ENCODE peak calls at places on chromosomes 3 and 15, in five cellular contexts. Y is tibial nerve, F is uterus, G is A549, R is H1. C is an unnamed sample. For H3K4me1, the result is how much of the 10 kb centered on the place peaks cover.

GRCh38 chr3:56938545-56938944 is 121.9 kb upstream of the SPATA12 start:
- DNase-seq in Y (no peak), F (no peak), G (no peak), R (no peak), C (no peak)

GRCh38 chr15:101063212-101063611 is 144.1 kb downstream of the LRRK1 start:
- DNase-seq in Y (no peak), F (no peak), G (no peak), R (no peak), C (no peak)

GRCh38 chr3:136862611-136862951 is 573 bp downstream of the NCK1 start:
- DNase-seq in Y (peak), F (peak), G (peak), R (no peak), C (peak)

GRCh38 chr15:25682349-25682748 is 180.8 kb downstream of the ATP10A start:
- DNase-seq in Y (peak), F (peak), G (no peak), R (no peak), C (peak)

GRCh38 chr15:85726446-85726845 is 68.3 kb downstream of the KLHL25 start:
- DNase-seq in Y (no peak), F (no peak), G (no peak), R (no peak), C (no peak)

GRCh38 chr3:50146316-50146901 is 8.7 kb upstream of the SEMA3F start:
- DNase-seq in Y (no peak), F (no peak), G (no peak), R (no peak), C (no peak)

GRCh38 chr3:120227710-120228347 is 57.2 kb downstream of the GPR156 start:
- DNase-seq in Y (no peak), F (no peak), G (no peak), R (no peak), C (no peak)

GRCh38 chr3:58495101-58495500 is 3.2 kb downstream of the KCTD6 start:
- DNase-seq in Y (no peak), F (no peak), G (no peak), R (no peak), C (no peak)

GRCh38 chr3:54202029-54202428 is 79.7 kb downstream of the CACNA2D3 start:
- DNase-seq in Y (no peak), F (no peak), G (no peak), R (no peak), C (no peak)

GRCh38 chr15:61974118-61974517 is 86.1 kb downstream of the VPS13C start:
- DNase-seq in Y (no peak), F (no peak), G (no peak), R (no peak), C (no peak)

GRCh38 chr3:44042772-44043171 is 198.9 kb upstream of the TOPAZ1 start:
- DNase-seq in Y (no peak), F (no peak), G (no peak), R (no peak), C (no peak)

GRCh38 chr3:126293370-126294082 is 63.7 kb downstream of the KLF15 start:
- DNase-seq in Y (no peak), F (no peak), G (no peak), R (no peak), C (no peak)

GRCh38 chr15:76470691-76471090 is 134.1 kb downstream of the ISL2 start:
- DNase-seq in Y (no peak), F (no peak), G (no peak), R (no peak), C (no peak)

GRCh38 chr3:152257246-152258074 is 11.3 kb upstream of the MBNL1 start:
- DNase-seq in Y (no peak), F (no peak), G (no peak), R (no peak), C (no peak)

GRCh38 chr15:48394172-48394571 is 62.9 kb downstream of the DUT start:
- DNase-seq in Y (no peak), F (no peak), G (no peak), R (no peak), C (no peak)

GRCh38 chr3:97940034-97940433 is 32.2 kb downstream of the RIOX2 start:
- DNase-seq in Y (no peak), F (no peak), G (no peak), R (no peak), C (no peak)

GRCh38 chr3:65083240-65083639 is 395.4 kb upstream of the ADAMTS9 start:
- DNase-seq in Y (no peak), F (no peak), G (no peak), R (no peak), C (no peak)

GRCh38 chr3:17830786-17831185 is 88.4 kb upstream of the TBC1D5 start:
- DNase-seq in Y (no peak), F (no peak), G (no peak), R (no peak), C (no peak)

DNA sequence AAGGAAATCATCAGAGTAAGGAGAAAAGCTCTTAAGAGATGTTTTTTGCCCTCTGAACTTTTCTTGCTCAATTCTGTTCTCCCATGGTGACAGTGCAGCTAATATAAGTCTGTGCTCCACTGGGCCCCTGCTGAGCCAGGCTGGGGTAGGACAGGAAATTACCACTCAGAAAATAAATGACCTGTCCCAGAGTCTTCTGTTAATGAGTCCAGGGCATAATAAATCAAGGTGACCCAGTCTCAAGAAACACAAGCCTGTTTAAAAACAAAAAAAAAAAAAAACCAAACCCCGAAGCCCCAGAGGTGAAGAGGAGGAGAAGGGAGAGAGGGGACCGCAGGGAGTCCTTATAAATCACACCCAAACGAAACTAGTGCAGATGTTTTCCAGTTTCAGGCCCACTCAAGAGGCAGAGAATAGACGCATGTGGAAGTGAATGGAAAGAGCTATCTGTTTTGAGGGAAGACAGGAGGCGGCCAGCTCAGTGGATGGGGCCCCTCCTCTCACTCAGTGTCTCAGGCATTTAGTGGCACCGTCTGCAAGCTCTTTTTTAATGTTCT is 59.8 kb upstream of the BOC start:
- DNase-seq in Y (no peak), F (peak), G (no peak), R (no peak), C (peak)
- H3K27ac ChIP-seq in Y (peak), F (peak), G (no peak), R (no peak), C (peak)

GRCh38 chr3:115787818-115788217 is 164.5 kb downstream of the GAP43 start:
- DNase-seq in Y (no peak), F (no peak), G (no peak), R (no peak), C (no peak)

GRCh38 chr3:115788921-115789470 is 165.7 kb downstream of the GAP43 start:
- DNase-seq in Y (no peak), F (no peak), G (peak), R (no peak), C (no peak)

GRCh38 chr3:115789480-115789879 is 166.2 kb downstream of the GAP43 start:
- DNase-seq in Y (no peak), F (no peak), G (no peak), R (no peak), C (no peak)

GRCh38 chr3:115792206-115792955 is 169.1 kb downstream of the GAP43 start:
- DNase-seq in Y (no peak), F (no peak), G (no peak), R (no peak), C (no peak)

GRCh38 chr3:115790759-115791158 is 167.4 kb downstream of the GAP43 start:
- DNase-seq in Y (no peak), F (no peak), G (peak), R (peak), C (no peak)
- H3K4me1 ChIP-seq in Y (under half), F (under half), G (half or more), R (under half), C (under half)

GRCh38 chr3:41200669-41201021 is 1.3 kb downstream of the CTNNB1 start:
- DNase-seq in Y (peak), F (no peak), G (no peak), R (no peak), C (peak)
- TF ChIP-seq POLR2A in Y (no peak), F (peak), G (no peak), R (no peak), C (no peak)

DNA sequence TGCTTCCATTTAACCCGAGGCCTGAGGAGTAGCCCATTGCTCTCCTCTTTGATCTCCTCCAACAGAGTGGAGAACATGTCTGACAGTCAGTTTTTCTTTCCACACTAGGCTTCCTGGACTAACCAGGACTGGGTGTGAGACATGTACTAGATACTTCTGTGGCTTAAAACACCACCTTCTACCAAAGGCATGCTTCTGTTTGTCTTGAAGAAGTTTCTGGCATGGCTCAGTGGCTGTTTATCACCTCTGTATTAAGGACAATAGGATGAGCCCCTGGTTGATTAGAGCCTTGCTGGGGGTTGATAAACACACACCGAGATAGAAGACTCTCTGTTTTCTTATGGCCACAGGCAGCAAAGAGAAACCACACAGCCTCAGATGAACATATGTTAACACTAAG is 40.5 kb downstream of the SV2B start:
- DNase-seq in Y (no peak), F (no peak), G (no peak), R (no peak), C (no peak)
- H3K27ac ChIP-seq in Y (no peak), F (no peak), G (no peak), R (no peak), C (no peak)

DNA sequence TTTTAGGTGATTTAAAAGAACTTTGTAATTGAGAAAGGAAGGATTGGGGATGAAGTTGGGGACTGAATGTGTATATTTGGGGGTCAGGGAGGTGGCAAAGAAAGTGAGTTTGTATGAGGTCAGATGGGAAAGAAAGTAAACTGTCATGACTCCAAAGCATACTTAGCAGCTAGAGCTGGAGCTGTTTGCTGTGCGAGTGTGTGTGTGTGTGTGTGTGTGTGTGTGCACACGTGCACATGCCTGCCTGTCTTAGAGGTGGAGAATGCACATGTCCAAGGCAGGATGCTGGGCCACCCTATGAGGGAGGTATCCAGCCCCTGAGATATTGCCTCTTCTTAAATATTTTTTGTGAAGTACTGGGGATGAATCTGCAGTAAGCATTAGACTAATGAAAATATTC is 21.0 kb downstream of the BOC start:
- DNase-seq in Y (no peak), F (no peak), G (no peak), R (no peak), C (no peak)
- H3K4me1 ChIP-seq in Y (under half), F (under half), G (under half), R (under half), C (under half)

DNA sequence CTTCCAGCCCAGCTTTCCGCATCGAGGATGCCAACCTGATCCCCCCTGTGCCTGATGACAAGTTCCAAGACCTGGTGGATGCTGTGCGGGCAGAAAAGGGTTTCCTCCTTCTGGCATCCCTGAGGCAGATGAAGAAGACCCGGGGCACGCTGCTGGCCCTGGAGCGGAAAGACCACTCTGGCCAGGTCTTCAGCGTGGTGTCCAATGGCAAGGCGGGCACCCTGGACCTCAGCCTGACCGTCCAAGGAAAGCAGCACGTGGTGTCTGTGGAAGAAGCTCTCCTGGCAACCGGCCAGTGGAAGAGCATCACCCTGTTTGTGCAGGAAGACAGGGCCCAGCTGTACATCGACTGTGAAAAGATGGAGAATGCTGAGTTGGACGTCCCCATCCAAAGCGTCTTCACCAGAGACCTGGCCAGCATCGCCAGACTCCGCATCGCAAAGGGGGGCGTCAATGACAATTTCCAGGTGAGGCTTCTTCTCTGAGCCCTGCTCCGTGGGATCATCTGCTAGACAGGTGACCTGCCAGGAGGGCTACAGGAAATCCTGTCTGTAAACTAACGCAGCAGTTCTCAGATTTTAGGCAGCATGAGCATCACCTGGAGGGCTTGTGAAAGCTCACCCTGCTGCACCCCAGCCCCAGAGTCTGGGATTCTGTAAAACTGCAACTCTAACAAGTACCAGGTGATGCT is 1.6 kb downstream of the THBS1 start:
- DNase-seq in Y (no peak), F (peak), G (no peak), R (no peak), C (no peak)
- TF ChIP-seq POLR2A in Y (no peak), F (no peak), G (no peak), R (peak), C (no peak)

C was measured in breast epithelium.